ENCODE peak calls at places on chromosomes 1 and 21, in ten cellular contexts. One of them, this sample, is unnamed.

GRCh38 chr1:26959722-26960624 is at the start of gene KDF1:
- DNase-seq in ELF-1: peak; percentile 85
- DNase-seq in activated CD4-positive, alpha-beta T cell treated with anti-CD3 and anti-CD28 coated beads, Interleukin-2, amount 10 ng/mL, durations not matched to agents 7 days and 5 days: peak; percentile 46
- DNase-seq in T1000: no peak
- DNase-seq in heart right ventricle: no peak
- DNase-seq in LoVo: peak; percentile 87
- DNase-seq in EH: no peak
- DNase-seq in heart left ventricle: no peak
- DNase-seq in NB4: no peak
- DNase-seq in neuronal stem cell: no peak
- DNase-seq in this sample: peak; percentile 80

GRCh38 chr1:28986296-28986910 is 72.0 kb downstream of the EPB41 start:
- DNase-seq in heart left ventricle: no peak
- DNase-seq in EH: no peak
- DNase-seq in NB4: peak; percentile 24
- DNase-seq in LoVo: no peak
- DNase-seq in activated CD4-positive, alpha-beta T cell treated with anti-CD3 and anti-CD28 coated beads, Interleukin-2, amount 10 ng/mL, durations not matched to agents 7 days and 5 days: no peak
- DNase-seq in heart right ventricle: no peak
- DNase-seq in neuronal stem cell: no peak
- DNase-seq in ELF-1: no peak
- DNase-seq in T1000: no peak
- DNase-seq in this sample: no peak

GRCh38 chr1:9262096-9262495 is 27.5 kb downstream of the H6PD start:
- DNase-seq in LoVo: no peak
- DNase-seq in T1000: no peak
- DNase-seq in NB4: no peak
- DNase-seq in activated CD4-positive, alpha-beta T cell treated with anti-CD3 and anti-CD28 coated beads, Interleukin-2, amount 10 ng/mL, durations not matched to agents 7 days and 5 days: no peak
- DNase-seq in ELF-1: no peak
- DNase-seq in EH: no peak
- DNase-seq in neuronal stem cell: no peak
- DNase-seq in heart right ventricle: no peak
- DNase-seq in heart left ventricle: no peak
- DNase-seq in this sample: no peak

GRCh38 chr1:61518670-61519400 is 206.1 kb downstream of the TM2D1 start:
- DNase-seq in heart left ventricle: no peak
- DNase-seq in EH: no peak
- DNase-seq in NB4: no peak
- DNase-seq in neuronal stem cell: no peak
- DNase-seq in activated CD4-positive, alpha-beta T cell treated with anti-CD3 and anti-CD28 coated beads, Interleukin-2, amount 10 ng/mL, durations not matched to agents 7 days and 5 days: no peak
- DNase-seq in T1000: no peak
- DNase-seq in heart right ventricle: no peak
- DNase-seq in LoVo: no peak
- DNase-seq in ELF-1: no peak
- DNase-seq in this sample: peak; percentile 53

GRCh38 chr1:244226440-244226839 is 175.4 kb downstream of the ZBTB18 start:
- DNase-seq in ELF-1: no peak
- DNase-seq in heart left ventricle: no peak
- DNase-seq in neuronal stem cell: no peak
- DNase-seq in NB4: peak; percentile 64
- DNase-seq in activated CD4-positive, alpha-beta T cell treated with anti-CD3 and anti-CD28 coated beads, Interleukin-2, amount 10 ng/mL, durations not matched to agents 7 days and 5 days: no peak
- DNase-seq in heart right ventricle: no peak
- DNase-seq in T1000: peak; percentile 6
- DNase-seq in LoVo: no peak
- DNase-seq in EH: peak; percentile 59
- DNase-seq in this sample: peak; percentile 58

GRCh38 chr1:192805832-192806323 is 3.0 kb upstream of the RGS2 start:
- DNase-seq in heart left ventricle: no peak
- DNase-seq in T1000: peak; percentile 21
- DNase-seq in activated CD4-positive, alpha-beta T cell treated with anti-CD3 and anti-CD28 coated beads, Interleukin-2, amount 10 ng/mL, durations not matched to agents 7 days and 5 days: peak; percentile 64
- DNase-seq in ELF-1: no peak
- DNase-seq in EH: peak; percentile 88
- DNase-seq in heart right ventricle: no peak
- DNase-seq in NB4: peak; percentile 95
- DNase-seq in neuronal stem cell: no peak
- DNase-seq in LoVo: peak; percentile 88
- DNase-seq in this sample: peak; percentile 97

GRCh38 chr1:231359113-231359512 is 21.0 kb downstream of the SPRTN start:
- DNase-seq in heart right ventricle: no peak
- DNase-seq in ELF-1: no peak
- DNase-seq in LoVo: no peak
- DNase-seq in heart left ventricle: no peak
- DNase-seq in EH: peak; percentile 83
- DNase-seq in T1000: no peak
- DNase-seq in activated CD4-positive, alpha-beta T cell treated with anti-CD3 and anti-CD28 coated beads, Interleukin-2, amount 10 ng/mL, durations not matched to agents 7 days and 5 days: no peak
- DNase-seq in neuronal stem cell: no peak
- DNase-seq in NB4: peak; percentile 94
- DNase-seq in this sample: peak; percentile 99

GRCh38 chr1:41462680-41463004 is 21.8 kb downstream of the EDN2 start:
- DNase-seq in LoVo: no peak
- DNase-seq in heart right ventricle: no peak
- DNase-seq in activated CD4-positive, alpha-beta T cell treated with anti-CD3 and anti-CD28 coated beads, Interleukin-2, amount 10 ng/mL, durations not matched to agents 7 days and 5 days: no peak
- DNase-seq in neuronal stem cell: no peak
- DNase-seq in NB4: no peak
- DNase-seq in ELF-1: no peak
- DNase-seq in EH: no peak
- DNase-seq in heart left ventricle: no peak
- DNase-seq in T1000: no peak
- DNase-seq in this sample: no peak

GRCh38 chr1:184219414-184219813 is 167.4 kb upstream of the C1orf21 start:
- DNase-seq in EH: no peak
- DNase-seq in neuronal stem cell: no peak
- DNase-seq in heart right ventricle: no peak
- DNase-seq in NB4: peak; percentile 31
- DNase-seq in heart left ventricle: no peak
- DNase-seq in LoVo: no peak
- DNase-seq in ELF-1: no peak
- DNase-seq in T1000: no peak
- DNase-seq in activated CD4-positive, alpha-beta T cell treated with anti-CD3 and anti-CD28 coated beads, Interleukin-2, amount 10 ng/mL, durations not matched to agents 7 days and 5 days: no peak
- DNase-seq in this sample: no peak

GRCh38 chr1:88681223-88681622 is 2.9 kb upstream of the PKN2 start:
- DNase-seq in LoVo: no peak
- DNase-seq in activated CD4-positive, alpha-beta T cell treated with anti-CD3 and anti-CD28 coated beads, Interleukin-2, amount 10 ng/mL, durations not matched to agents 7 days and 5 days: no peak
- DNase-seq in EH: no peak
- DNase-seq in T1000: no peak
- DNase-seq in heart left ventricle: no peak
- DNase-seq in ELF-1: no peak
- DNase-seq in heart right ventricle: no peak
- DNase-seq in neuronal stem cell: no peak
- DNase-seq in NB4: no peak
- DNase-seq in this sample: no peak

GRCh38 chr1:40784141-40784770 is 669 bp downstream of the KCNQ4 start:
- DNase-seq in EH: no peak
- DNase-seq in LoVo: no peak
- DNase-seq in neuronal stem cell: peak; percentile 38
- DNase-seq in ELF-1: peak; percentile 55
- DNase-seq in heart right ventricle: no peak
- DNase-seq in activated CD4-positive, alpha-beta T cell treated with anti-CD3 and anti-CD28 coated beads, Interleukin-2, amount 10 ng/mL, durations not matched to agents 7 days and 5 days: no peak
- DNase-seq in heart left ventricle: no peak
- DNase-seq in T1000: no peak
- DNase-seq in NB4: peak; percentile 29
- DNase-seq in this sample: no peak

GRCh38 chr1:229869225-229869624 is 197.8 kb upstream of the GALNT2 start:
- DNase-seq in NB4: no peak
- DNase-seq in heart left ventricle: no peak
- DNase-seq in LoVo: no peak
- DNase-seq in T1000: no peak
- DNase-seq in neuronal stem cell: no peak
- DNase-seq in activated CD4-positive, alpha-beta T cell treated with anti-CD3 and anti-CD28 coated beads, Interleukin-2, amount 10 ng/mL, durations not matched to agents 7 days and 5 days: no peak
- DNase-seq in heart right ventricle: no peak
- DNase-seq in ELF-1: no peak
- DNase-seq in EH: no peak
- DNase-seq in this sample: no peak

GRCh38 chr1:227894306-227894721 is 53.4 kb downstream of the WNT9A start:
- DNase-seq in heart left ventricle: peak; percentile 38
- DNase-seq in LoVo: no peak
- DNase-seq in NB4: no peak
- DNase-seq in activated CD4-positive, alpha-beta T cell treated with anti-CD3 and anti-CD28 coated beads, Interleukin-2, amount 10 ng/mL, durations not matched to agents 7 days and 5 days: peak; percentile 5
- DNase-seq in EH: no peak
- DNase-seq in ELF-1: no peak
- DNase-seq in T1000: no peak
- DNase-seq in neuronal stem cell: no peak
- DNase-seq in heart right ventricle: no peak
- DNase-seq in this sample: no peak

GRCh38 chr1:101291562-101292035 is 54.8 kb downstream of the S1PR1 start:
- DNase-seq in heart left ventricle: no peak
- DNase-seq in LoVo: peak; percentile 34
- DNase-seq in heart right ventricle: no peak
- DNase-seq in activated CD4-positive, alpha-beta T cell treated with anti-CD3 and anti-CD28 coated beads, Interleukin-2, amount 10 ng/mL, durations not matched to agents 7 days and 5 days: peak; percentile 72
- DNase-seq in ELF-1: peak; percentile 16
- DNase-seq in NB4: peak; percentile 85
- DNase-seq in neuronal stem cell: no peak
- DNase-seq in T1000: peak; percentile 18
- DNase-seq in EH: peak; percentile 85
- DNase-seq in this sample: peak; percentile 54

GRCh38 chr1:70966018-70966638 is 81.5 kb downstream of the PTGER3 start:
- DNase-seq in heart left ventricle: no peak
- DNase-seq in ELF-1: no peak
- DNase-seq in EH: peak; percentile 2
- DNase-seq in heart right ventricle: no peak
- DNase-seq in NB4: peak; percentile 13
- DNase-seq in T1000: no peak
- DNase-seq in LoVo: peak; percentile 10
- DNase-seq in activated CD4-positive, alpha-beta T cell treated with anti-CD3 and anti-CD28 coated beads, Interleukin-2, amount 10 ng/mL, durations not matched to agents 7 days and 5 days: no peak
- DNase-seq in neuronal stem cell: no peak
- DNase-seq in this sample: peak; percentile 38

GRCh38 chr1:17565551-17565971 is 26.1 kb downstream of the ARHGEF10L start:
- DNase-seq in T1000: no peak
- DNase-seq in neuronal stem cell: no peak
- DNase-seq in ELF-1: no peak
- DNase-seq in activated CD4-positive, alpha-beta T cell treated with anti-CD3 and anti-CD28 coated beads, Interleukin-2, amount 10 ng/mL, durations not matched to agents 7 days and 5 days: no peak
- DNase-seq in NB4: no peak
- DNase-seq in heart left ventricle: no peak
- DNase-seq in EH: no peak
- DNase-seq in heart right ventricle: no peak
- DNase-seq in LoVo: no peak
- DNase-seq in this sample: no peak

GRCh38 chr1:81111818-81112217 is 688.9 kb upstream of the ADGRL2 start:
- DNase-seq in heart left ventricle: no peak
- DNase-seq in NB4: no peak
- DNase-seq in EH: peak; percentile 71
- DNase-seq in neuronal stem cell: no peak
- DNase-seq in T1000: no peak
- DNase-seq in LoVo: no peak
- DNase-seq in ELF-1: no peak
- DNase-seq in activated CD4-positive, alpha-beta T cell treated with anti-CD3 and anti-CD28 coated beads, Interleukin-2, amount 10 ng/mL, durations not matched to agents 7 days and 5 days: no peak
- DNase-seq in heart right ventricle: no peak
- DNase-seq in this sample: peak; percentile 21

GRCh38 chr1:194289569-194290266 is 1103.3 kb upstream of the B3GALT2 start:
- DNase-seq in heart left ventricle: no peak
- DNase-seq in heart right ventricle: no peak
- DNase-seq in LoVo: no peak
- DNase-seq in EH: no peak
- DNase-seq in T1000: no peak
- DNase-seq in ELF-1: no peak
- DNase-seq in NB4: no peak
- DNase-seq in activated CD4-positive, alpha-beta T cell treated with anti-CD3 and anti-CD28 coated beads, Interleukin-2, amount 10 ng/mL, durations not matched to agents 7 days and 5 days: peak; percentile 40
- DNase-seq in neuronal stem cell: no peak
- DNase-seq in this sample: no peak

GRCh38 chr1:227917081-227917950 is 30.4 kb downstream of the WNT9A start:
- DNase-seq in EH: no peak
- DNase-seq in ELF-1: peak; percentile 77
- DNase-seq in activated CD4-positive, alpha-beta T cell treated with anti-CD3 and anti-CD28 coated beads, Interleukin-2, amount 10 ng/mL, durations not matched to agents 7 days and 5 days: no peak
- DNase-seq in NB4: no peak
- DNase-seq in heart left ventricle: peak; percentile 58
- DNase-seq in heart right ventricle: no peak
- DNase-seq in LoVo: no peak
- DNase-seq in T1000: no peak
- DNase-seq in neuronal stem cell: peak; percentile 61
- DNase-seq in this sample: no peak

GRCh38 chr21:35035581-35035980 is 13.5 kb downstream of the RUNX1 start:
- DNase-seq in neuronal stem cell: no peak
- DNase-seq in heart left ventricle: no peak
- DNase-seq in heart right ventricle: no peak
- DNase-seq in activated CD4-positive, alpha-beta T cell treated with anti-CD3 and anti-CD28 coated beads, Interleukin-2, amount 10 ng/mL, durations not matched to agents 7 days and 5 days: no peak
- DNase-seq in NB4: no peak
- DNase-seq in LoVo: no peak
- DNase-seq in T1000: no peak
- DNase-seq in EH: no peak
- DNase-seq in ELF-1: no peak
- DNase-seq in this sample: no peak

GRCh38 chr1:174393885-174394284 is 53.9 kb upstream of the GPR52 start:
- DNase-seq in neuronal stem cell: no peak
- DNase-seq in NB4: no peak
- DNase-seq in EH: no peak
- DNase-seq in heart right ventricle: no peak
- DNase-seq in T1000: no peak
- DNase-seq in activated CD4-positive, alpha-beta T cell treated with anti-CD3 and anti-CD28 coated beads, Interleukin-2, amount 10 ng/mL, durations not matched to agents 7 days and 5 days: no peak
- DNase-seq in ELF-1: no peak
- DNase-seq in heart left ventricle: no peak
- DNase-seq in LoVo: no peak
- DNase-seq in this sample: no peak

GRCh38 chr21:8990326-8991087 is 1530.9 kb upstream of the TPTE start:
- DNase-seq in LoVo: no peak
- DNase-seq in heart left ventricle: no peak
- DNase-seq in NB4: no peak
- DNase-seq in EH: peak; percentile 24
- DNase-seq in heart right ventricle: no peak
- DNase-seq in ELF-1: peak; percentile 92
- DNase-seq in neuronal stem cell: no peak
- DNase-seq in activated CD4-positive, alpha-beta T cell treated with anti-CD3 and anti-CD28 coated beads, Interleukin-2, amount 10 ng/mL, durations not matched to agents 7 days and 5 days: no peak
- DNase-seq in T1000: no peak
- DNase-seq in this sample: no peak

GRCh38 chr1:207084701-207085180 is 3.9 kb upstream of the C4BPB start:
- DNase-seq in EH: peak; percentile 60
- DNase-seq in ELF-1: peak; percentile 75
- DNase-seq in neuronal stem cell: peak; percentile 56
- DNase-seq in activated CD4-positive, alpha-beta T cell treated with anti-CD3 and anti-CD28 coated beads, Interleukin-2, amount 10 ng/mL, durations not matched to agents 7 days and 5 days: peak; percentile 78
- DNase-seq in NB4: peak; percentile 68
- DNase-seq in T1000: peak; percentile 37
- DNase-seq in heart right ventricle: no peak
- DNase-seq in heart left ventricle: no peak
- DNase-seq in LoVo: peak; percentile 77
- DNase-seq in this sample: peak; percentile 90

GRCh38 chr1:10632691-10633090 is 157.9 kb downstream of the PEX14 start:
- DNase-seq in neuronal stem cell: no peak
- DNase-seq in heart left ventricle: peak; percentile 49
- DNase-seq in ELF-1: no peak
- DNase-seq in activated CD4-positive, alpha-beta T cell treated with anti-CD3 and anti-CD28 coated beads, Interleukin-2, amount 10 ng/mL, durations not matched to agents 7 days and 5 days: no peak
- DNase-seq in T1000: no peak
- DNase-seq in LoVo: no peak
- DNase-seq in NB4: no peak
- DNase-seq in EH: no peak
- DNase-seq in heart right ventricle: no peak
- DNase-seq in this sample: no peak

GRCh38 chr1:221164029-221164428 is 284.8 kb downstream of the HLX start:
- DNase-seq in LoVo: no peak
- DNase-seq in heart left ventricle: no peak
- DNase-seq in heart right ventricle: no peak
- DNase-seq in neuronal stem cell: no peak
- DNase-seq in activated CD4-positive, alpha-beta T cell treated with anti-CD3 and anti-CD28 coated beads, Interleukin-2, amount 10 ng/mL, durations not matched to agents 7 days and 5 days: no peak
- DNase-seq in EH: peak; percentile 49
- DNase-seq in T1000: no peak
- DNase-seq in NB4: no peak
- DNase-seq in ELF-1: no peak
- DNase-seq in this sample: no peak

GRCh38 chr1:17190526-17190995 is 14.4 kb upstream of the PADI1 start:
- DNase-seq in LoVo: no peak
- DNase-seq in NB4: no peak
- DNase-seq in neuronal stem cell: no peak
- DNase-seq in ELF-1: no peak
- DNase-seq in heart left ventricle: peak; percentile 32
- DNase-seq in EH: no peak
- DNase-seq in activated CD4-positive, alpha-beta T cell treated with anti-CD3 and anti-CD28 coated beads, Interleukin-2, amount 10 ng/mL, durations not matched to agents 7 days and 5 days: no peak
- DNase-seq in heart right ventricle: no peak
- DNase-seq in T1000: no peak
- DNase-seq in this sample: no peak

GRCh38 chr21:39319814-39320332 is 6.4 kb upstream of the BRWD1 start:
- DNase-seq in heart left ventricle: no peak
- DNase-seq in NB4: no peak
- DNase-seq in T1000: no peak
- DNase-seq in LoVo: no peak
- DNase-seq in activated CD4-positive, alpha-beta T cell treated with anti-CD3 and anti-CD28 coated beads, Interleukin-2, amount 10 ng/mL, durations not matched to agents 7 days and 5 days: no peak
- DNase-seq in EH: peak; percentile 33
- DNase-seq in ELF-1: no peak
- DNase-seq in heart right ventricle: no peak
- DNase-seq in neuronal stem cell: no peak
- DNase-seq in this sample: no peak

GRCh38 chr1:178931843-178932551 is 61.1 kb upstream of the ANGPTL1 start:
- DNase-seq in heart left ventricle: peak; percentile 79
- DNase-seq in EH: peak; percentile 63
- DNase-seq in NB4: peak; percentile 93
- DNase-seq in ELF-1: peak; percentile 40
- DNase-seq in heart right ventricle: peak; percentile 81
- DNase-seq in activated CD4-positive, alpha-beta T cell treated with anti-CD3 and anti-CD28 coated beads, Interleukin-2, amount 10 ng/mL, durations not matched to agents 7 days and 5 days: no peak
- DNase-seq in LoVo: no peak
- DNase-seq in T1000: no peak
- DNase-seq in neuronal stem cell: no peak
- DNase-seq in this sample: peak; percentile 52